ENCODE peak calls at places on chromosomes 11 and 22, in four cellular contexts. O is body of pancreas, I is Right ventricle myocardium inferior, Q is cardiac muscle cell. A is an unnamed sample.

GRCh38 chr22:47687776-47688175 is 925.3 kb downstream of the TBC1D22A start:
- DNase-seq in I (no peak), O (no peak), Q (no peak), A (no peak)

GRCh38 chr11:64723907-64724862 is 1.2 kb upstream of the NRXN2 start:
- DNase-seq in O (no peak), Q (no peak), I (no peak), A (no peak)

GRCh38 chr11:110027627-110028371 is 65.4 kb upstream of the ZC3H12C start:
- DNase-seq in Q (no peak), I (no peak), O (no peak), A (no peak)

GRCh38 chr22:40631925-40632324 is 4.6 kb downstream of the MRTFA start:
- DNase-seq in Q (no peak), O (no peak), I (no peak), A (no peak)

GRCh38 chr22:41664951-41665350 is 23.7 kb downstream of the SNU13 start:
- DNase-seq in I (peak; percentile 5), O (no peak), Q (no peak), A (no peak)

GRCh38 chr11:118430956-118431355 is 5.3 kb upstream of the KMT2A start:
- DNase-seq in I (no peak), O (no peak), Q (no peak), A (peak; percentile 14)

GRCh38 chr11:47915407-47916137 is 64.8 kb upstream of the PTPRJ start:
- DNase-seq in I (no peak), O (peak; percentile 37), Q (no peak), A (no peak)

GRCh38 chr11:129728571-129728970 is 87.1 kb upstream of the TMEM45B start:
- DNase-seq in O (peak; percentile 33), I (no peak), Q (no peak), A (no peak)

GRCh38 chr11:44528103-44528502 is 37.4 kb upstream of the CD82 start:
- DNase-seq in Q (peak; percentile 24), O (no peak), I (no peak), A (no peak)

GRCh38 chr22:43153916-43154315 is 2.6 kb downstream of the TSPO start:
- DNase-seq in Q (no peak), O (no peak), I (no peak), A (no peak)

GRCh38 chr11:6755303-6755952 is 16.3 kb downstream of the OR2AG2 start:
- DNase-seq in Q (peak; percentile 57), O (peak; percentile 24), I (no peak), A (peak; percentile 32)

GRCh38 chr11:71485466-71485865 is 32.5 kb downstream of the NADSYN1 start:
- DNase-seq in Q (no peak), O (no peak), I (peak; percentile 27), A (no peak)

GRCh38 chr11:58059011-58059358 is 28.2 kb downstream of the OR6Q1 start:
- DNase-seq in I (no peak), Q (peak; percentile 93), O (peak; percentile 40), A (no peak)

GRCh38 chr11:128501008-128501407 is 86.3 kb downstream of the ETS1 start:
- DNase-seq in O (no peak), I (no peak), Q (no peak), A (no peak)

GRCh38 chr22:23074451-23074850 is 4.1 kb downstream of the GNAZ start:
- DNase-seq in Q (no peak), I (peak; percentile 52), O (no peak), A (no peak)

GRCh38 chr11:3840289-3840869 is 380 bp downstream of the RHOG start:
- DNase-seq in O (no peak), Q (no peak), I (no peak), A (peak; percentile 41)

GRCh38 chr11:62671272-62671603 is 235 bp upstream of the UQCC3 start:
- DNase-seq in I (no peak), O (no peak), Q (no peak), A (no peak)

GRCh38 chr11:11979487-11980117 is 28.8 kb downstream of the DKK3 start:
- DNase-seq in I (no peak), O (peak; percentile 38), Q (peak; percentile 67), A (no peak)

GRCh38 chr22:44402196-44403111 is 89.7 kb upstream of the SHISAL1 start:
- DNase-seq in Q (no peak), I (no peak), O (no peak), A (no peak)

GRCh38 chr11:117392979-117393378 is 65.3 kb downstream of the CEP164 start:
- DNase-seq in O (no peak), Q (no peak), I (no peak), A (no peak)

GRCh38 chr11:117026593-117027330 is 71.5 kb downstream of the SIK3 start:
- DNase-seq in Q (peak; percentile 67), I (no peak), O (no peak), A (no peak)

GRCh38 chr11:13963949-13964770 is 1.6 kb downstream of the SPON1 start:
- DNase-seq in I (no peak), Q (no peak), O (no peak), A (peak; percentile 37)

GRCh38 chr11:9626778-9627394 is 37.0 kb upstream of the SWAP70 start:
- DNase-seq in I (no peak), Q (peak; percentile 15), O (no peak), A (no peak)

GRCh38 chr11:119345685-119346084 is 820 bp downstream of the MFRP start:
- DNase-seq in Q (no peak), O (no peak), I (peak; percentile 39), A (no peak)

GRCh38 chr11:11786771-11787170 is 55.0 kb upstream of the USP47 start:
- DNase-seq in I (no peak), Q (peak; percentile 40), O (no peak), A (peak; percentile 24)

GRCh38 chr11:100716848-100717247 is 29.8 kb downstream of the ARHGAP42 start:
- DNase-seq in Q (no peak), I (no peak), O (no peak), A (no peak)

GRCh38 chr22:41001722-41002122 is 50.5 kb downstream of the RBX1 start:
- DNase-seq in I (no peak), O (no peak), Q (peak; percentile 45), A (no peak)

GRCh38 chr11:123062158-123062891 is 389 bp upstream of the HSPA8 start:
- DNase-seq in O (peak; percentile 99), Q (peak; percentile 100), I (peak; percentile 100), A (peak; percentile 99)

GRCh38 chr22:24474221-24474620 is 20.9 kb upstream of the UPB1 start:
- DNase-seq in I (no peak), O (no peak), Q (peak; percentile 88), A (no peak)

GRCh38 chr11:1043563-1044096 is 7.1 kb upstream of the MUC6 start:
- DNase-seq in O (peak; percentile 61), I (no peak), Q (no peak), A (no peak)

GRCh38 chr11:101860694-101861371 is 54.0 kb upstream of the CEP126 start:
- DNase-seq in I (no peak), Q (peak; percentile 80), O (peak; percentile 41), A (peak; percentile 38)